ENCODE peak calls at places on chromosome 21, in five cellular contexts. One of them, this sample, is unnamed.
A peak's percentile ranks its signal among the peaks of the same experiment; 100 is the strongest.

GRCh38 chr21:15592271-15592860 is 137.4 kb upstream of the USP25 start:
- DNase-seq in effector memory CD4-positive, alpha-beta T cell: no peak
- DNase-seq in mesendoderm: peak; percentile 24
- DNase-seq in CD8-positive, alpha-beta memory T cell: no peak
- DNase-seq in testis: no peak
- DNase-seq in this sample: no peak

GRCh38 chr21:16028163-16028562 is 298.4 kb downstream of the USP25 start:
- DNase-seq in mesendoderm: no peak
- DNase-seq in CD8-positive, alpha-beta memory T cell: no peak
- DNase-seq in testis: no peak
- DNase-seq in effector memory CD4-positive, alpha-beta T cell: no peak
- DNase-seq in this sample: no peak

GRCh38 chr21:27528697-27529096 is 561.8 kb upstream of the ADAMTS5 start:
- DNase-seq in testis: no peak
- DNase-seq in CD8-positive, alpha-beta memory T cell: no peak
- DNase-seq in effector memory CD4-positive, alpha-beta T cell: no peak
- DNase-seq in mesendoderm: no peak
- DNase-seq in this sample: no peak

GRCh38 chr21:14741237-14741636 is 195.1 kb upstream of the SAMSN1 start:
- DNase-seq in testis: no peak
- DNase-seq in mesendoderm: peak; percentile 31
- DNase-seq in CD8-positive, alpha-beta memory T cell: no peak
- DNase-seq in effector memory CD4-positive, alpha-beta T cell: no peak
- DNase-seq in this sample: no peak

GRCh38 chr21:42587036-42587435 is 66.4 kb upstream of the PDE9A start:
- DNase-seq in mesendoderm: no peak
- DNase-seq in effector memory CD4-positive, alpha-beta T cell: no peak
- DNase-seq in testis: no peak
- DNase-seq in CD8-positive, alpha-beta memory T cell: no peak
- DNase-seq in this sample: no peak

GRCh38 chr21:27190601-27191000 is 223.7 kb upstream of the ADAMTS5 start:
- DNase-seq in CD8-positive, alpha-beta memory T cell: no peak
- DNase-seq in testis: peak; percentile 44
- DNase-seq in mesendoderm: no peak
- DNase-seq in effector memory CD4-positive, alpha-beta T cell: no peak
- DNase-seq in this sample: peak; percentile 43

GRCh38 chr21:41668686-41669532 is 97.9 kb downstream of the RIPK4 start:
- DNase-seq in mesendoderm: no peak
- DNase-seq in CD8-positive, alpha-beta memory T cell: no peak
- DNase-seq in effector memory CD4-positive, alpha-beta T cell: no peak
- DNase-seq in testis: no peak
- DNase-seq in this sample: no peak

GRCh38 chr21:36508948-36509347 is 29.0 kb upstream of the CLDN14 start:
- DNase-seq in effector memory CD4-positive, alpha-beta T cell: no peak
- DNase-seq in CD8-positive, alpha-beta memory T cell: no peak
- DNase-seq in testis: peak; percentile 48
- DNase-seq in mesendoderm: no peak
- DNase-seq in this sample: no peak

GRCh38 chr21:28207776-28208175 is 784.9 kb downstream of the LTN1 start:
- DNase-seq in CD8-positive, alpha-beta memory T cell: no peak
- DNase-seq in testis: no peak
- DNase-seq in effector memory CD4-positive, alpha-beta T cell: no peak
- DNase-seq in mesendoderm: no peak
- DNase-seq in this sample: peak; percentile 46

GRCh38 chr21:36087362-36088138 is 17.7 kb downstream of the CBR1 start:
- DNase-seq in testis: no peak
- DNase-seq in CD8-positive, alpha-beta memory T cell: no peak
- DNase-seq in effector memory CD4-positive, alpha-beta T cell: no peak
- DNase-seq in mesendoderm: peak; percentile 56
- DNase-seq in this sample: no peak

GRCh38 chr21:36665806-36666205 is 33.1 kb upstream of the SIM2 start:
- DNase-seq in CD8-positive, alpha-beta memory T cell: no peak
- DNase-seq in effector memory CD4-positive, alpha-beta T cell: no peak
- DNase-seq in mesendoderm: no peak
- DNase-seq in testis: no peak
- DNase-seq in this sample: no peak

GRCh38 chr21:15823486-15824150 is 93.8 kb downstream of the USP25 start:
- DNase-seq in testis: no peak
- DNase-seq in mesendoderm: no peak
- DNase-seq in effector memory CD4-positive, alpha-beta T cell: no peak
- DNase-seq in CD8-positive, alpha-beta memory T cell: peak; percentile 5
- DNase-seq in this sample: no peak

GRCh38 chr21:40165671-40166070 is 298.4 kb downstream of the PCP4 start:
- DNase-seq in effector memory CD4-positive, alpha-beta T cell: no peak
- DNase-seq in testis: no peak
- DNase-seq in mesendoderm: peak; percentile 63
- DNase-seq in CD8-positive, alpha-beta memory T cell: no peak
- DNase-seq in this sample: no peak

GRCh38 chr21:35933466-35933865 is 126.9 kb downstream of the SETD4 start:
- DNase-seq in CD8-positive, alpha-beta memory T cell: no peak
- DNase-seq in testis: peak; percentile 54
- DNase-seq in mesendoderm: peak; percentile 57
- DNase-seq in effector memory CD4-positive, alpha-beta T cell: no peak
- DNase-seq in this sample: no peak

GRCh38 chr21:35963920-35964451 is 96.3 kb downstream of the SETD4 start:
- DNase-seq in CD8-positive, alpha-beta memory T cell: no peak
- DNase-seq in effector memory CD4-positive, alpha-beta T cell: no peak
- DNase-seq in testis: peak; percentile 21
- DNase-seq in mesendoderm: peak; percentile 35
- DNase-seq in this sample: peak; percentile 71

GRCh38 chr21:40185208-40185607 is 318.0 kb downstream of the PCP4 start:
- DNase-seq in CD8-positive, alpha-beta memory T cell: no peak
- DNase-seq in mesendoderm: no peak
- DNase-seq in testis: no peak
- DNase-seq in effector memory CD4-positive, alpha-beta T cell: no peak
- DNase-seq in this sample: no peak

GRCh38 chr21:23853796-23854379 is 1753.4 kb downstream of the MRPL39 start:
- DNase-seq in effector memory CD4-positive, alpha-beta T cell: no peak
- DNase-seq in testis: peak; percentile 20
- DNase-seq in mesendoderm: peak; percentile 40
- DNase-seq in CD8-positive, alpha-beta memory T cell: no peak
- DNase-seq in this sample: peak; percentile 10

GRCh38 chr21:40672602-40673001 is 174.4 kb downstream of the DSCAM start:
- DNase-seq in mesendoderm: no peak
- DNase-seq in testis: no peak
- DNase-seq in CD8-positive, alpha-beta memory T cell: no peak
- DNase-seq in effector memory CD4-positive, alpha-beta T cell: no peak
- DNase-seq in this sample: no peak

GRCh38 chr21:15301014-15301413 is 236.2 kb upstream of the NRIP1 start:
- DNase-seq in CD8-positive, alpha-beta memory T cell: no peak
- DNase-seq in testis: no peak
- DNase-seq in effector memory CD4-positive, alpha-beta T cell: no peak
- DNase-seq in mesendoderm: peak; percentile 44
- DNase-seq in this sample: no peak

GRCh38 chr21:18951291-18952038 is 547.9 kb upstream of the TMPRSS15 start:
- DNase-seq in testis: peak; percentile 46
- DNase-seq in CD8-positive, alpha-beta memory T cell: no peak
- DNase-seq in mesendoderm: peak; percentile 85
- DNase-seq in effector memory CD4-positive, alpha-beta T cell: no peak
- DNase-seq in this sample: peak; percentile 65

GRCh38 chr21:29290245-29290644 is 8.5 kb upstream of the BACH1 start:
- DNase-seq in testis: no peak
- DNase-seq in CD8-positive, alpha-beta memory T cell: no peak
- DNase-seq in effector memory CD4-positive, alpha-beta T cell: no peak
- DNase-seq in mesendoderm: no peak
- DNase-seq in this sample: no peak

GRCh38 chr21:42707207-42707830 is 53.9 kb downstream of the PDE9A start:
- DNase-seq in mesendoderm: no peak
- DNase-seq in effector memory CD4-positive, alpha-beta T cell: no peak
- DNase-seq in CD8-positive, alpha-beta memory T cell: no peak
- DNase-seq in testis: no peak
- DNase-seq in this sample: no peak

GRCh38 chr21:37281993-37282392 is 14.9 kb upstream of the VPS26C start:
- DNase-seq in mesendoderm: no peak
- DNase-seq in testis: peak; percentile 37
- DNase-seq in CD8-positive, alpha-beta memory T cell: no peak
- DNase-seq in effector memory CD4-positive, alpha-beta T cell: no peak
- DNase-seq in this sample: no peak

GRCh38 chr21:36260030-36260787 is 59.8 kb upstream of the MORC3 start:
- DNase-seq in mesendoderm: peak; percentile 53
- DNase-seq in effector memory CD4-positive, alpha-beta T cell: no peak
- DNase-seq in testis: peak; percentile 61
- DNase-seq in CD8-positive, alpha-beta memory T cell: peak; percentile 7
- DNase-seq in this sample: peak; percentile 23

GRCh38 chr21:41109174-41109573 is 58.8 kb upstream of the BACE2 start:
- DNase-seq in mesendoderm: no peak
- DNase-seq in effector memory CD4-positive, alpha-beta T cell: no peak
- DNase-seq in CD8-positive, alpha-beta memory T cell: no peak
- DNase-seq in testis: no peak
- DNase-seq in this sample: no peak

GRCh38 chr21:37257526-37257966 is 9.6 kb downstream of the VPS26C start:
- DNase-seq in effector memory CD4-positive, alpha-beta T cell: no peak
- DNase-seq in mesendoderm: no peak
- DNase-seq in CD8-positive, alpha-beta memory T cell: no peak
- DNase-seq in testis: peak; percentile 42
- DNase-seq in this sample: peak; percentile 73

GRCh38 chr21:16569679-16570078 is 839.9 kb downstream of the USP25 start:
- DNase-seq in mesendoderm: no peak
- DNase-seq in effector memory CD4-positive, alpha-beta T cell: no peak
- DNase-seq in CD8-positive, alpha-beta memory T cell: no peak
- DNase-seq in testis: no peak
- DNase-seq in this sample: no peak

GRCh38 chr21:17402885-17403477 is 109.9 kb upstream of the CXADR start:
- DNase-seq in effector memory CD4-positive, alpha-beta T cell: no peak
- DNase-seq in testis: no peak
- DNase-seq in CD8-positive, alpha-beta memory T cell: no peak
- DNase-seq in mesendoderm: no peak
- DNase-seq in this sample: no peak

GRCh38 chr21:43273708-43274021 is 104.9 kb downstream of the CRYAA start:
- DNase-seq in mesendoderm: no peak
- DNase-seq in CD8-positive, alpha-beta memory T cell: no peak
- DNase-seq in effector memory CD4-positive, alpha-beta T cell: no peak
- DNase-seq in testis: no peak
- DNase-seq in this sample: peak; percentile 79

GRCh38 chr21:40902299-40902698 is 55.3 kb upstream of the DSCAM start:
- DNase-seq in effector memory CD4-positive, alpha-beta T cell: no peak
- DNase-seq in testis: peak; percentile 38
- DNase-seq in mesendoderm: no peak
- DNase-seq in CD8-positive, alpha-beta memory T cell: no peak
- DNase-seq in this sample: no peak

GRCh38 chr21:38300180-38300579 is 43.4 kb downstream of the KCNJ15 start:
- DNase-seq in testis: no peak
- DNase-seq in mesendoderm: no peak
- DNase-seq in CD8-positive, alpha-beta memory T cell: no peak
- DNase-seq in effector memory CD4-positive, alpha-beta T cell: no peak
- DNase-seq in this sample: no peak

GRCh38 chr21:14995695-14996490 is 68.9 kb downstream of the NRIP1 start:
- DNase-seq in CD8-positive, alpha-beta memory T cell: no peak
- DNase-seq in effector memory CD4-positive, alpha-beta T cell: no peak
- DNase-seq in mesendoderm: peak; percentile 66
- DNase-seq in testis: no peak
- DNase-seq in this sample: no peak

GRCh38 chr21:42341776-42342542 is 8.8 kb downstream of the TFF2 start:
- DNase-seq in CD8-positive, alpha-beta memory T cell: no peak
- DNase-seq in mesendoderm: peak; percentile 8
- DNase-seq in effector memory CD4-positive, alpha-beta T cell: no peak
- DNase-seq in testis: no peak
- DNase-seq in this sample: no peak

GRCh38 chr21:23949493-23949892 is 1657.8 kb downstream of the MRPL39 start:
- DNase-seq in effector memory CD4-positive, alpha-beta T cell: no peak
- DNase-seq in testis: no peak
- DNase-seq in mesendoderm: no peak
- DNase-seq in CD8-positive, alpha-beta memory T cell: no peak
- DNase-seq in this sample: no peak

GRCh38 chr21:15275615-15276228 is 210.9 kb upstream of the NRIP1 start:
- DNase-seq in mesendoderm: no peak
- DNase-seq in effector memory CD4-positive, alpha-beta T cell: no peak
- DNase-seq in testis: no peak
- DNase-seq in CD8-positive, alpha-beta memory T cell: no peak
- DNase-seq in this sample: no peak

GRCh38 chr21:37045139-37045538 is 27.7 kb downstream of the PIGP start:
- DNase-seq in mesendoderm: no peak
- DNase-seq in effector memory CD4-positive, alpha-beta T cell: no peak
- DNase-seq in testis: no peak
- DNase-seq in CD8-positive, alpha-beta memory T cell: peak; percentile 6
- DNase-seq in this sample: no peak

GRCh38 chr21:17416139-17416538 is 96.7 kb upstream of the CXADR start:
- DNase-seq in mesendoderm: no peak
- DNase-seq in CD8-positive, alpha-beta memory T cell: no peak
- DNase-seq in effector memory CD4-positive, alpha-beta T cell: no peak
- DNase-seq in testis: peak; percentile 59
- DNase-seq in this sample: no peak

GRCh38 chr21:8992731-8993174 is 1528.6 kb upstream of the TPTE start:
- DNase-seq in testis: no peak
- DNase-seq in mesendoderm: no peak
- DNase-seq in CD8-positive, alpha-beta memory T cell: no peak
- DNase-seq in effector memory CD4-positive, alpha-beta T cell: no peak
- DNase-seq in this sample: peak; percentile 78
- H3K27me3 ChIP-seq in testis: no peaks in the 10 kb centered on the region
- H3K27me3 ChIP-seq in mesendoderm: no peaks in the 10 kb centered on the region
- H3K27me3 ChIP-seq in CD8-positive, alpha-beta memory T cell: no peaks in the 10 kb centered on the region
- H3K27me3 ChIP-seq in effector memory CD4-positive, alpha-beta T cell: peaks cover 5% of the 10 kb centered on the region
- H3K27me3 ChIP-seq in this sample: peaks cover 12% of the 10 kb centered on the region

DNA sequence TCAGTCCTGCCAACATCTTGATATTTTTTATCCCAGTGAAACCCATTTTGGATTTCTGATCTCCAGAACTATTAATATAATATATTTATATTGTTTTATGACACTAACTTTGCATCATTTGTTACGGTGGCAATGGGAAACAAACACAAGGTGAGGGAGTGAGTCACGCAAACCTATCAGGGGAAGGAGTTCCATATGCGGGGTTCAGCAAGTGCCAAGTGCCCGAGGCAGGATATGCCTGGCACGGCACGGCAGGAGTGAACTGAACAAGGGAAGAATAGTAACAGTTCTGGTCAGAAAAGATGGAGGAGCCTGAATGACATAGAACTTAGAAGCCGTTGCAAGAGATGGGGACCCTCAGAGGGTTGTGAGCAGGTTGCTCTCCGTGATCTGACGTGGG is 7.7 kb upstream of the IL10RB start:
- DNase-seq in effector memory CD4-positive, alpha-beta T cell: no peak
- DNase-seq in testis: no peak
- DNase-seq in mesendoderm: no peak
- DNase-seq in CD8-positive, alpha-beta memory T cell: no peak
- DNase-seq in this sample: no peak
- H3K36me3 ChIP-seq in effector memory CD4-positive, alpha-beta T cell: peaks cover 55% of the 10 kb centered on the region
- H3K36me3 ChIP-seq in testis: no peaks in the 10 kb centered on the region
- H3K36me3 ChIP-seq in mesendoderm: peaks cover 2% of the 10 kb centered on the region
- H3K36me3 ChIP-seq in CD8-positive, alpha-beta memory T cell: peaks cover 39% of the 10 kb centered on the region
- H3K36me3 ChIP-seq in this sample: peaks cover 5% of the 10 kb centered on the region

GRCh38 chr21:34613679-34614442 is 1.1 kb downstream of the RCAN1 start:
- DNase-seq in CD8-positive, alpha-beta memory T cell: no peak
- DNase-seq in testis: no peak
- DNase-seq in effector memory CD4-positive, alpha-beta T cell: no peak
- DNase-seq in mesendoderm: no peak
- DNase-seq in this sample: no peak
- H3K27me3 ChIP-seq in CD8-positive, alpha-beta memory T cell: no peaks in the 10 kb centered on the region
- H3K27me3 ChIP-seq in testis: no peaks in the 10 kb centered on the region
- H3K27me3 ChIP-seq in effector memory CD4-positive, alpha-beta T cell: no peaks in the 10 kb centered on the region
- H3K27me3 ChIP-seq in mesendoderm: peaks cover 10% of the 10 kb centered on the region
- H3K27me3 ChIP-seq in this sample: peaks cover 18% of the 10 kb centered on the region

GRCh38 chr21:45276620-45277019 is 11.1 kb downstream of the POFUT2 start:
- DNase-seq in mesendoderm: no peak
- DNase-seq in CD8-positive, alpha-beta memory T cell: no peak
- DNase-seq in testis: no peak
- DNase-seq in effector memory CD4-positive, alpha-beta T cell: no peak
- DNase-seq in this sample: no peak
- H3K36me3 ChIP-seq in mesendoderm: peaks cover 4% of the 10 kb centered on the region
- H3K36me3 ChIP-seq in CD8-positive, alpha-beta memory T cell: peaks cover 23% of the 10 kb centered on the region
- H3K36me3 ChIP-seq in testis: no peaks in the 10 kb centered on the region
- H3K36me3 ChIP-seq in effector memory CD4-positive, alpha-beta T cell: peaks cover 45% of the 10 kb centered on the region
- H3K36me3 ChIP-seq in this sample: peaks cover 17% of the 10 kb centered on the region

GRCh38 chr21:44377201-44377921 is 23.9 kb downstream of the TRPM2 start:
- DNase-seq in CD8-positive, alpha-beta memory T cell: no peak
- DNase-seq in effector memory CD4-positive, alpha-beta T cell: no peak
- DNase-seq in testis: peak; percentile 6
- DNase-seq in mesendoderm: peak; percentile 31
- DNase-seq in this sample: no peak
- H3K27me3 ChIP-seq in CD8-positive, alpha-beta memory T cell: peaks cover 8% of the 10 kb centered on the region
- H3K27me3 ChIP-seq in effector memory CD4-positive, alpha-beta T cell: no peaks in the 10 kb centered on the region
- H3K27me3 ChIP-seq in testis: no peaks in the 10 kb centered on the region
- H3K27me3 ChIP-seq in mesendoderm: no peaks in the 10 kb centered on the region
- H3K27me3 ChIP-seq in this sample: peaks cover 15% of the 10 kb centered on the region